ENCODE peak calls at places on chromosomes 1 and 21, in five cellular contexts. N, G, I, R and M are unnamed samples.

GRCh38 chr1:205239078-205239477 is 11.3 kb downstream of the TMCC2 start:
- DNase-seq in I (no peak), G (no peak), N (no peak), R (no peak), M (no peak)

GRCh38 chr21:44869860-44870747 is 3.4 kb downstream of the PTTG1IP start:
- DNase-seq in G (peak), I (peak), N (peak), R (peak), M (peak)

GRCh38 chr1:245173446-245174178 is 18.8 kb downstream of the KIF26B start:
- DNase-seq in I (no peak), N (no peak), R (no peak), G (no peak), M (no peak)

GRCh38 chr1:156121441-156121840 is 6.9 kb downstream of the LMNA start:
- DNase-seq in N (no peak), I (no peak), G (no peak), R (no peak), M (no peak)

GRCh38 chr1:214325401-214325800 is 44.4 kb downstream of the SMYD2 start:
- DNase-seq in I (no peak), N (no peak), G (no peak), R (no peak), M (no peak)

GRCh38 chr1:182217967-182218366 is 156.5 kb upstream of the ZNF648 start:
- DNase-seq in G (no peak), N (no peak), R (peak), I (no peak), M (no peak)

GRCh38 chr1:8412183-8412831 is 94.4 kb downstream of the SLC45A1 start:
- DNase-seq in N (peak), G (peak), R (no peak), I (peak), M (peak)

GRCh38 chr1:2314297-2314802 is 77.0 kb downstream of the MORN1 start:
- DNase-seq in N (peak), I (peak), G (peak), R (peak), M (peak)

GRCh38 chr1:167634435-167634834 is 4.4 kb downstream of the RCSD1 start:
- DNase-seq in I (no peak), R (no peak), G (no peak), N (no peak), M (no peak)

GRCh38 chr1:117466761-117467160 is 99.5 kb downstream of the MAN1A2 start:
- DNase-seq in N (no peak), I (no peak), R (no peak), G (no peak), M (peak)

GRCh38 chr1:17944606-17945005 is 163.0 kb upstream of the IGSF21 start:
- DNase-seq in G (no peak), N (no peak), R (no peak), I (no peak), M (no peak)

GRCh38 chr1:211182746-211183145 is 48.8 kb upstream of the KCNH1 start:
- DNase-seq in I (no peak), R (no peak), N (no peak), G (no peak), M (no peak)

GRCh38 chr1:19011832-19012231 is 55.4 kb upstream of the IFFO2 start:
- DNase-seq in N (no peak), I (peak), G (no peak), R (no peak), M (no peak)

GRCh38 chr1:52751589-52752306 is 25.5 kb downstream of the ZYG11B start:
- DNase-seq in G (no peak), I (peak), R (peak), N (no peak), M (no peak)

GRCh38 chr1:156816561-156817328 is at the start of gene SH2D2A:
- DNase-seq in N (no peak), G (no peak), I (no peak), R (no peak), M (no peak)

GRCh38 chr1:26907071-26907922 is 6.5 kb downstream of the NR0B2 start:
- DNase-seq in R (peak), I (peak), N (no peak), G (peak), M (peak)

GRCh38 chr1:15617874-15618684 is 821 bp downstream of the DDI2 start:
- DNase-seq in N (peak), I (peak), R (peak), G (peak), M (peak)

GRCh38 chr1:199272690-199273089 is 633.9 kb downstream of the PTPRC start:
- DNase-seq in N (no peak), I (peak), G (peak), R (peak), M (peak)

GRCh38 chr1:210951279-210951678 is 182.7 kb downstream of the KCNH1 start:
- DNase-seq in G (no peak), R (no peak), I (no peak), N (no peak), M (no peak)

GRCh38 chr1:161749509-161750407 is at the start of gene DUSP12:
- DNase-seq in N (peak), R (peak), I (peak), G (peak), M (peak)